ENCODE peak calls at places on chromosome 3, in seven cellular contexts. L, U, H, F, I, M and A are unnamed samples.

GRCh38 chr3:16398542-16399126 is 114.9 kb downstream of the RFTN1 start:
- DNase-seq in I (no peak), L (no peak), U (no peak), H (no peak), F (no peak), M (no peak), A (no peak)

GRCh38 chr3:66464512-66464894 is 36.3 kb downstream of the LRIG1 start:
- DNase-seq in F (no peak), U (no peak), H (no peak), L (no peak), I (no peak), M (no peak), A (no peak)

GRCh38 chr3:70108072-70108471 is 108.5 kb downstream of the SAMMSON start:
- DNase-seq in M (no peak), L (no peak), U (no peak), I (no peak), H (peak), F (no peak), A (peak)

GRCh38 chr3:120846073-120846472 is 61.9 kb upstream of the STXBP5L start:
- DNase-seq in I (no peak), L (no peak), H (no peak), U (no peak), F (no peak), M (no peak), A (no peak)

GRCh38 chr3:67790043-67790442 is 135.6 kb upstream of the SUCLG2 start:
- DNase-seq in H (peak), M (peak), U (peak), I (peak), L (peak), F (peak), A (peak)

GRCh38 chr3:1092061-1092460 is 763 bp upstream of the CNTN6 start:
- DNase-seq in U (no peak), M (no peak), L (no peak), H (no peak), I (no peak), F (no peak), A (no peak)

GRCh38 chr3:177229791-177230190 is 32.5 kb upstream of the TBL1XR1 start:
- DNase-seq in H (no peak), U (no peak), I (no peak), L (no peak), M (no peak), F (no peak), A (no peak)

GRCh38 chr3:126081618-126082333 is 2.1 kb downstream of the SLC41A3 start:
- DNase-seq in U (no peak), F (no peak), M (no peak), I (no peak), H (peak), L (no peak), A (no peak)

GRCh38 chr3:196528639-196529233 is 13.6 kb upstream of the SMCO1 start:
- DNase-seq in F (peak), U (peak), I (peak), M (peak), H (peak), L (peak), A (peak)

GRCh38 chr3:58353722-58354553 is 21.2 kb downstream of the PXK start:
- DNase-seq in L (no peak), I (no peak), U (no peak), F (peak), M (no peak), H (peak), A (no peak)

GRCh38 chr3:81602781-81603180 is 158.7 kb downstream of the GBE1 start:
- DNase-seq in M (no peak), F (no peak), I (no peak), L (no peak), U (no peak), H (no peak), A (no peak)

GRCh38 chr3:76152028-76152427 is 366.7 kb upstream of the ZNF717 start:
- DNase-seq in H (no peak), U (no peak), L (no peak), I (no peak), F (no peak), M (no peak), A (no peak)

GRCh38 chr3:138694287-138695007 is 85.9 kb downstream of the FAIM start:
- DNase-seq in L (no peak), I (no peak), F (no peak), H (peak), M (no peak), U (no peak), A (no peak)

GRCh38 chr3:42703695-42704025 is 1.1 kb upstream of the HHATL start:
- DNase-seq in F (no peak), I (no peak), U (no peak), H (no peak), L (no peak), M (no peak), A (no peak)

GRCh38 chr3:11382146-11382545 is 109.9 kb downstream of the ATG7 start:
- DNase-seq in H (no peak), U (no peak), I (no peak), F (no peak), L (no peak), M (no peak), A (no peak)

GRCh38 chr3:16364323-16364722 is 99.3 kb downstream of the OXNAD1 start:
- DNase-seq in I (no peak), M (no peak), U (no peak), L (no peak), F (no peak), H (no peak), A (no peak)

GRCh38 chr3:14404396-14405119 is 2.2 kb downstream of the SLC6A6 start:
- DNase-seq in L (no peak), F (no peak), U (no peak), M (no peak), H (no peak), I (no peak), A (no peak)

GRCh38 chr3:168860592-168860991 is 764.9 kb upstream of the GOLIM4 start:
- DNase-seq in H (no peak), M (no peak), U (no peak), F (no peak), I (no peak), L (no peak), A (no peak)

GRCh38 chr3:51568978-51569377 is 30.5 kb downstream of the RAD54L2 start:
- DNase-seq in H (no peak), I (no peak), F (no peak), L (no peak), U (no peak), M (no peak), A (no peak)

GRCh38 chr3:59108091-59108815 is 58.4 kb upstream of the CFAP20DC start:
- DNase-seq in L (no peak), U (no peak), F (no peak), H (no peak), I (no peak), M (no peak), A (no peak)

GRCh38 chr3:87997298-87997697 is 61.5 kb downstream of the CGGBP1 start:
- DNase-seq in M (peak), F (peak), L (no peak), U (peak), I (no peak), H (no peak), A (no peak)

GRCh38 chr3:108221403-108221802 is 821 bp downstream of the IFT57 start:
- DNase-seq in F (no peak), M (no peak), H (peak), U (no peak), I (no peak), L (no peak), A (no peak)

GRCh38 chr3:120350431-120350941 is 1.3 kb upstream of the LRRC58 start:
- DNase-seq in I (no peak), H (peak), M (no peak), U (no peak), F (no peak), L (no peak), A (no peak)

GRCh38 chr3:13027154-13027553 is 46.1 kb downstream of the IQSEC1 start:
- DNase-seq in U (no peak), H (no peak), M (no peak), L (no peak), F (no peak), I (no peak), A (no peak)

GRCh38 chr3:69164296-69164695 is 41.9 kb upstream of the LMOD3 start:
- DNase-seq in H (no peak), F (no peak), L (no peak), I (no peak), U (no peak), M (no peak), A (no peak)